ENCODE peak calls at places on chromosome 10, in seven cellular contexts. K is K562, Q is HepG2, X is A549, H is SK-N-SH, I is H1, U is GM12878. L is an unnamed sample.
A peak's percentile ranks its signal among the peaks of the same experiment; 100 is the strongest.

GRCh38 chr10:35885076-35885475 is 243.0 kb upstream of the FZD8 start:
- DNase-seq in K (no peak), Q (no peak), X (no peak), H (no peak), I (no peak), U (no peak), L (no peak)

GRCh38 chr10:86733260-86733671 is 23.2 kb upstream of the BMPR1A start:
- DNase-seq in K (no peak), Q (no peak), X (no peak), H (no peak), I (no peak), U (no peak), L (peak; percentile 8)

GRCh38 chr10:52729259-52730104 is 43.1 kb downstream of the MBL2 start:
- DNase-seq in K (no peak), Q (peak; percentile 12), X (peak; percentile 36), H (peak; percentile 56), I (no peak), U (no peak), L (peak; percentile 43)

GRCh38 chr10:29993319-29993876 is 66.0 kb downstream of the JCAD start:
- DNase-seq in K (no peak), Q (no peak), X (no peak), H (no peak), I (no peak), U (no peak), L (no peak)

GRCh38 chr10:77135555-77135954 is 502.1 kb downstream of the KCNMA1 start:
- DNase-seq in K (no peak), Q (no peak), X (no peak), H (no peak), I (no peak), U (no peak), L (no peak)

GRCh38 chr10:49611815-49612512 is 1.9 kb downstream of the SLC18A3 start:
- DNase-seq in K (no peak), Q (no peak), X (no peak), H (no peak), I (no peak), U (no peak), L (no peak)

GRCh38 chr10:72331575-72332422 is 22.9 kb downstream of the DNAJB12 start:
- DNase-seq in K (no peak), Q (peak; percentile 91), X (peak; percentile 64), H (peak; percentile 94), I (peak; percentile 76), U (peak; percentile 96), L (peak; percentile 31)

GRCh38 chr10:6014241-6014761 is 37.0 kb upstream of the IL15RA start:
- DNase-seq in K (peak; percentile 55), Q (peak; percentile 34), X (peak; percentile 40), H (peak; percentile 52), I (no peak), U (peak; percentile 30), L (peak; percentile 42)

GRCh38 chr10:4673279-4674040 is 152.5 kb upstream of the AKR1E2 start:
- DNase-seq in K (no peak), Q (no peak), X (no peak), H (no peak), I (no peak), U (no peak), L (no peak)

GRCh38 chr10:93235686-93236085 is 162.0 kb downstream of the CYP26A1 start:
- DNase-seq in K (no peak), Q (peak; percentile 89), X (peak; percentile 48), H (no peak), I (no peak), U (no peak), L (peak; percentile 41)

GRCh38 chr10:127193125-127193524 is 3.3 kb downstream of the INSYN2A start:
- DNase-seq in K (no peak), Q (no peak), X (no peak), H (no peak), I (no peak), U (no peak), L (peak; percentile 88)

GRCh38 chr10:118463740-118464139 is 121.6 kb upstream of the FAM204A start:
- DNase-seq in K (no peak), Q (no peak), X (no peak), H (no peak), I (no peak), U (no peak), L (no peak)

GRCh38 chr10:112811741-112812551 is 138.1 kb upstream of the TCF7L2 start:
- DNase-seq in K (no peak), Q (peak; percentile 95), X (peak; percentile 96), H (no peak), I (peak; percentile 94), U (no peak), L (peak; percentile 94)

GRCh38 chr10:115051216-115051615 is 41.9 kb upstream of the ATRNL1 start:
- DNase-seq in K (no peak), Q (peak; percentile 5), X (no peak), H (no peak), I (no peak), U (no peak), L (no peak)

GRCh38 chr10:31702005-31702404 is 226.6 kb downstream of the ARHGAP12 start:
- DNase-seq in K (no peak), Q (no peak), X (no peak), H (no peak), I (no peak), U (no peak), L (no peak)

GRCh38 chr10:117412469-117413005 is 37.3 kb upstream of the PDZD8 start:
- DNase-seq in K (no peak), Q (no peak), X (no peak), H (no peak), I (no peak), U (no peak), L (no peak)

GRCh38 chr10:86103391-86104101 is 263.0 kb downstream of the GRID1 start:
- DNase-seq in K (no peak), Q (no peak), X (no peak), H (no peak), I (no peak), U (no peak), L (no peak)

GRCh38 chr10:27447540-27447939 is 56.6 kb upstream of the RAB18 start:
- DNase-seq in K (no peak), Q (no peak), X (no peak), H (no peak), I (no peak), U (no peak), L (no peak)

GRCh38 chr10:44911081-44911540 is at the start of gene TMEM72:
- DNase-seq in K (peak; percentile 65), Q (peak; percentile 66), X (no peak), H (peak; percentile 27), I (no peak), U (no peak), L (no peak)

GRCh38 chr10:78757542-78757941 is 311.2 kb upstream of the ZMIZ1 start:
- DNase-seq in K (no peak), Q (no peak), X (no peak), H (no peak), I (no peak), U (no peak), L (peak; percentile 88)

GRCh38 chr10:120455004-120455403 is 2.0 kb upstream of the PLPP4 start:
- DNase-seq in K (no peak), Q (no peak), X (no peak), H (no peak), I (no peak), U (no peak), L (no peak)
- TF ChIP-seq RFX5 in K (no peak), Q (no peak), X (no peak), H (no peak), I (no peak), U (no peak), L (no peak)

GRCh38 chr10:11112718-11113117 is 95.0 kb downstream of the CELF2 start:
- DNase-seq in K (no peak), Q (peak; percentile 9), X (no peak), H (no peak), I (no peak), U (no peak), L (peak; percentile 1)

GRCh38 chr10:11109590-11109989 is 91.9 kb downstream of the CELF2 start:
- DNase-seq in K (no peak), Q (no peak), X (no peak), H (no peak), I (no peak), U (no peak), L (no peak)

GRCh38 chr10:11107953-11108352 is 90.3 kb downstream of the CELF2 start:
- DNase-seq in K (no peak), Q (no peak), X (no peak), H (peak; percentile 23), I (no peak), U (no peak), L (no peak)

GRCh38 chr10:11108356-11108755 is 90.7 kb downstream of the CELF2 start:
- DNase-seq in K (no peak), Q (no peak), X (no peak), H (peak; percentile 22), I (no peak), U (no peak), L (no peak)

DNA sequence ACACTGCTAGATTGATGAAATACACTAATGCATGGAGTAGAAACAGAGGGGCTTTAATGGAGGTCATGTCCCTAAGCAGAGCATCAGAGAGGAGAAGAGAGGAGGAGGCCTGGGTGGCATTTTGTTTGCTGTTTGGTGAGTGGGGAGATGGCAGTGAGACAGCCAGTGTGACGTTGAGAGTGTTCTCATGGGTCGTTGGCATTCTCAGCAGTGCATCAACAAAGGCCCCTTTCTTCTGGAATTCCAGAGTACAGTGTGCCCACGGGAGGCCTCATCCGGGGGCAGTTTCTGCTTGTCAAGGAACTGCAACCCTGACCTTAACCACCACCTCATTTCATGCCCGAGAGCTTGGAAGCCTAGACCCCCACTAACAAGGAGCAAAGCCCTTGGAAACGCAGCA is 92.8 kb downstream of the CELF2 start:
- DNase-seq in K (no peak), Q (no peak), X (no peak), H (no peak), I (no peak), U (no peak), L (no peak)
- H3K27ac ChIP-seq in K (no peak overlapping the region), Q (no peak overlapping the region), X (no peak overlapping the region), H (no peak overlapping the region), I (no peak overlapping the region), U (no peak overlapping the region), L (no peak overlapping the region)

DNA sequence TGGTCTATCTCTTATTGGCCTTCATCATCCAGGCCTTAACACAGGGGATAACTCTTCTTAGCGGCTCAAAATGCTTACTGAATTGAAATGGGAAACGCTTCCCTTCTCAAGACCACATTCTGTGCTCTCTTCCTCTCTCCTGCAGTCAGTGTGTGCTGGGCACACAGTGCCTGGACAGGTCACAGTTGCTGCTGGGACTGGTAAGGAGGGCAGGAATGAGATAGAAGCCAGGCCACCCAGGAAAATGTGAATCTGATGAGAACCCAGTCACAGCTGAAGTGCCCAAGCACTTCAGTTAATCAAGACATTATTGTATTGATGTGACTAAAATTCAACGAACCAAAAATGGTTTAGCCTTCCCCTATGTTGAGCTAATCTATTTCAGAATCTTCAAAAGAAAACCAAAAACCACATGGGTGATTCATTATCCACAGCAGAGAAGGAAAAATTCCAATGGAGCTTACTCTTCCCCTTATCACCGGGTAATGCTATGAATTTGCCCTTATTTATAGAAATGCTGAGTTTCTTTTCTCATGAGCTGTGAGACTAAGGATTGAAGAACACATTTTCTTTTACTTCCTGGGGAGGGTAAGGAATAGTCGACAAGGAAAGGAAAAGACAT is 41.2 kb upstream of the PLPP4 start:
- DNase-seq in K (no peak), Q (no peak), X (no peak), H (no peak), I (no peak), U (no peak), L (peak; percentile 38)
- TF ChIP-seq RFX5 in K (no peak), Q (no peak), X (no peak), H (no peak), I (no peak), U (no peak), L (no peak)

GRCh38 chr10:101044117-101044516 is 13.1 kb downstream of the SFXN3 start:
- DNase-seq in K (no peak), Q (peak; percentile 37), X (no peak), H (no peak), I (no peak), U (no peak), L (no peak)
- H3K27ac ChIP-seq in K (no peak overlapping the region), Q (peak overlapping the region; percentile 87), X (no peak overlapping the region), H (no peak overlapping the region), I (no peak overlapping the region), U (no peak overlapping the region), L (no peak overlapping the region)